ENCODE peak calls at places on chromosomes 5 and 9, in eight cellular contexts. B is body of pancreas, A is uterus, N is Peyer's patch, L is HCT116, J is stomach, Q is heart left ventricle, K is esophagus squamous epithelium. R is an unnamed sample.

GRCh38 chr5:137651022-137651421 is 84.9 kb downstream of the KLHL3 start:
- DNase-seq in B (no peak), A (no peak), N (no peak), L (no peak), J (no peak), Q (no peak), K (no peak), R (no peak)

GRCh38 chr5:75037106-75037505 is 15.3 kb downstream of the GCNT4 start:
- DNase-seq in B (peak; percentile 67), A (no peak), N (no peak), L (peak; percentile 94), J (peak; percentile 65), Q (no peak), K (no peak), R (no peak)

GRCh38 chr9:86926130-86926529 is 21.2 kb downstream of the GAS1 start:
- DNase-seq in B (no peak), A (no peak), N (no peak), L (no peak), J (no peak), Q (no peak), K (no peak), R (no peak)

GRCh38 chr5:110590187-110590586 is 136.3 kb downstream of the TMEM232 start:
- DNase-seq in B (no peak), A (no peak), N (no peak), L (peak; percentile 2), J (no peak), Q (no peak), K (no peak), R (no peak)

GRCh38 chr9:114065304-114065703 is 12.8 kb downstream of the AMBP start:
- DNase-seq in B (no peak), A (no peak), N (no peak), L (no peak), J (no peak), Q (no peak), K (no peak), R (no peak)

GRCh38 chr9:6355728-6356127 is 27.6 kb downstream of the TPD52L3 start:
- DNase-seq in B (no peak), A (no peak), N (no peak), L (no peak), J (no peak), Q (no peak), K (no peak), R (no peak)

GRCh38 chr9:130606887-130607582 is 27.7 kb downstream of the FUBP3 start:
- DNase-seq in B (no peak), A (no peak), N (no peak), L (no peak), J (no peak), Q (no peak), K (no peak), R (no peak)

GRCh38 chr9:70352356-70352755 is 62.1 kb downstream of the KLF9 start:
- DNase-seq in B (no peak), A (no peak), N (no peak), L (no peak), J (no peak), Q (no peak), K (no peak), R (no peak)

GRCh38 chr5:89756955-89757354 is 652.6 kb downstream of the CETN3 start:
- DNase-seq in B (peak; percentile 21), A (no peak), N (no peak), L (no peak), J (no peak), Q (peak; percentile 31), K (no peak), R (no peak)

GRCh38 chr9:117300686-117301085 is 114.2 kb downstream of the ASTN2 start:
- DNase-seq in B (no peak), A (no peak), N (no peak), L (no peak), J (no peak), Q (no peak), K (no peak), R (no peak)

GRCh38 chr9:107049825-107050184 is 186.8 kb downstream of the ZNF462 start:
- DNase-seq in B (no peak), A (no peak), N (no peak), L (no peak), J (no peak), Q (no peak), K (no peak), R (no peak)

DNA sequence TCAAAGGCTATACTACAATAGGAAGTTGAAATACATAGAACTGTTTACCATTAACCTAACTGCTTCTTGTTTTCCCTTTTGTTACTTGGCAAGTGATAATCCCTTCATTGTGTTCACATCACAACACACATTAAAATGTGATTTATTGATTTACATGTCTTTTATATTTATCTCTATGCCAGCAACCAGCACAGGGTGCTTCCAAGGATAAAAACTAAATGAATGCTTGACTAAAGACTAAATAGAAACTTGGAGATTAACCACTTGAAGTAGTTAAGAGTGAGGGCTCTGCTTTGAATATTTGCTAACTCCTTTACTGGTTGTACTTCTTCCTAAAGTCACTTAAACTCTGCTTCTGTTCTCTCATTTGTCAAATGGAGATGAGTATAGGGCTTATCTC is 1730.6 kb downstream of the EFNA5 start:
- DNase-seq in B (no peak), A (no peak), N (no peak), L (no peak), J (no peak), Q (no peak), K (no peak), R (no peak)
- TF ChIP-seq POLR2A in B (no peak), A (no peak), N (no peak), L (no peak), J (no peak), Q (no peak), K (no peak), R (no peak)

GRCh38 chr9:126513159-126514036 is 100.3 kb upstream of the LMX1B start:
- DNase-seq in B (no peak), A (no peak), N (no peak), L (no peak), J (no peak), Q (no peak), K (no peak), R (no peak)
- H3K4me3 ChIP-seq in B (no peak overlapping the region), A (no peak overlapping the region), N (peak overlapping the region; percentile 30), L (no peak overlapping the region), J (peak overlapping the region; percentile 21), Q (no peak overlapping the region), K (no peak overlapping the region), R (peak overlapping the region; percentile 54)

DNA sequence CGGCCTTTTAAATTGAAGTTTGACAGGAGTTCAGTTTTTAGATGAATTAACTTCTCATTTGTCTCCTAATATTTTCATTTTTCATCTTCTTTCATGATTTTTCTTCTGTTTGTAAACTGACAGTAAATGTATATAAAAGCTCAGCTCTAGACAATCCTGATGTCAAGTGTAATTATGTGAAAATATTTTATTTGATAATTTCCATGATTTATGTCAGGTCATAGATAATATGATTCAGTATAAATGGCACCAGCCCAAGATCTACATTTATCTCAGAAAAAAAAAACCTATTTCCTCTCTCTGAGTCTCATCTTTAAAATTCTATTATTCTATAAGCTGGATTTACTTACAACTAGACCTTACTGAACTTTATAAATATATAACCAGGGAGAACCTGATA is 115.7 kb downstream of the MUSK start:
- DNase-seq in B (no peak), A (no peak), N (no peak), L (no peak), J (no peak), Q (no peak), K (no peak), R (no peak)
- TF ChIP-seq POLR2A in B (no peak), A (no peak), N (no peak), L (no peak), J (no peak), Q (no peak), K (no peak), R (no peak)

DNA sequence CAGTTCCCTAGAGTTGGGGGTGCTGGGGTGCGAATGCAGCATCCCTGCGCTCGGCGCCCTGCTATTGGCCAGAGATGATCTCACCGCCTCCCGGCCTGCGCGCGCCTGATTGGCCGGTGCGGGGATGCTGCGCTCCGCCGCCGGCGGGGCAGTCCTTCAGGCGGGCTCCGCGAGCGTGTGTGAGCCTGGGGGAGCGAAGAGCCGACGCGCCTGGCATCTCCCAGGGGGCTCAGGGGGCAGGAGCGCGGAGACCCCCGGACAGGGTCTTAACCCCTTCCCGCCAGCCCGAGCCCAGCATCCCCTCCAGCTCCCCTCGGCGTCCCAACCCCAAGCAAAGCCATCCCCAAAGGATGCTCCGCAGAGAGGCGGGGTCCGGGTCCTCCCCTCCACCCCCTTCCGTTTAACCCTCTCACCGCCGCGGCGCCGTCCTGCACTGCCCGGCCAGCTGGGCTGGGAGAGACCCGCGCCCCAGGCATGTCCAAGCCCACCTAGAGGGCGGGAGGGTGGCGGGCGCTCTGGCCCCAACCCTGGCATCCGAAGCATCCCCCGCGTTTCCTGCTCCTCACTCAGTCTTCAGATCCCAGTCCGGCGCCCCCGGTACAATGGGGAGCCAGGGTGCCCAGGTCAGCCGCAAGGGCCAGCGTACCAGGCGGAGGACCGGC is 19.1 kb upstream of the TOR2A start:
- DNase-seq in B (no peak), A (no peak), N (no peak), L (no peak), J (no peak), Q (no peak), K (no peak), R (no peak)
- H3K4me3 ChIP-seq in B (no peak overlapping the region), A (no peak overlapping the region), N (no peak overlapping the region), L (no peak overlapping the region), J (peak overlapping the region; percentile 3), Q (peak overlapping the region; percentile 48), K (no peak overlapping the region), R (peak overlapping the region; percentile 9)

GRCh38 chr9:27672730-27673129 is 99.4 kb upstream of the C9orf72 start:
- DNase-seq in B (no peak), A (no peak), N (no peak), L (no peak), J (no peak), Q (no peak), K (no peak), R (no peak)
- TF ChIP-seq POLR2A in B (no peak), A (no peak), N (no peak), L (no peak), J (no peak), Q (no peak), K (no peak), R (no peak)

GRCh38 chr9:97504381-97505216 is 3.1 kb downstream of the TMOD1 start:
- DNase-seq in B (peak; percentile 66), A (peak; percentile 46), N (no peak), L (no peak), J (no peak), Q (no peak), K (no peak), R (no peak)
- H3K4me3 ChIP-seq in B (no peak overlapping the region), A (peak overlapping the region; percentile 6), N (no peak overlapping the region), L (no peak overlapping the region), J (peak overlapping the region; percentile 84), Q (peak overlapping the region; percentile 11), K (no peak overlapping the region), R (no peak overlapping the region)

DNA sequence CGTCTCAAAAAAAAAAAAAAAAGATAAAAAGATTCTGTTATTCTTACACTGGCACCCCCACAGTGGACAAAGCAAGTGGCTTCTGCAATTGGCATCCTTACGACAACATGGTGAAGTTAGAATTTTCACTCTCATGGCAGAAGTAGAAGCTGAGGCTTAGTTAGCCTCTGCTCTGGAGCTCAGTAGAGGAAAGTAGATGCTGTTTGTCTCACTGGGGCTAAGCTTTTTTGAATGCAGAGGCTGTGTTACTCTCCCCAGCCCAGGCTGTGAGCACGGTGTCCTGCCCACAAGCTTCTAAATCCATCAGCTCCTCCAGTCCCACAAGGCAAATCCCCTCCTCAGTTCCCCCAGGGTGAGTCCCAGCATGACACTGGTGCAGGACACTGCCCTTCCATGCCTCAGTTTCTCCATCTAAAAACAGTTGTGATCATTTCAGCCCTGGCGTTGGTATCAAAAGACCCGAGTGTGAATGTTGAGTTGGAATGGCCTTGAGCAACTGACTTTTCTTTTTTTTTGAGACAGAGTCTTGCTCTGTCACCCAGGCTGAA is 22.6 kb upstream of the PHF19 start:
- DNase-seq in B (no peak), A (no peak), N (no peak), L (no peak), J (no peak), Q (no peak), K (no peak), R (no peak)
- TF ChIP-seq POLR2A in B (no peak), A (no peak), N (no peak), L (no peak), J (no peak), Q (no peak), K (no peak), R (no peak)

GRCh38 chr9:71733176-71733575 is 35.1 kb downstream of the CEMIP2 start:
- DNase-seq in B (no peak), A (no peak), N (no peak), L (no peak), J (no peak), Q (no peak), K (no peak), R (no peak)
- H3K4me3 ChIP-seq in B (no peak overlapping the region), A (no peak overlapping the region), N (no peak overlapping the region), L (no peak overlapping the region), J (no peak overlapping the region), Q (no peak overlapping the region), K (no peak overlapping the region), R (no peak overlapping the region)

R was measured in testis.